ENCODE peak calls at places on chromosomes 7 and 10, in four cellular contexts. F, K, L and T are unnamed samples.

GRCh38 chr7:25028370-25028971 is 48.5 kb upstream of the OSBPL3 start:
- DNase-seq in F (peak), K (no peak), L (no peak), T (no peak)

GRCh38 chr7:37930226-37930948 is 9.9 kb downstream of the EPDR1 start:
- DNase-seq in F (peak), K (no peak), L (no peak), T (no peak)

GRCh38 chr10:34131152-34131551 is 683.9 kb downstream of the PARD3 start:
- DNase-seq in K (no peak), L (no peak), F (no peak), T (no peak)

GRCh38 chr10:72164617-72165016 is 51.2 kb upstream of the ANAPC16 start:
- DNase-seq in L (no peak), F (no peak), K (no peak), T (no peak)

GRCh38 chr10:50600831-50601466 is 22.8 kb downstream of the SGMS1 start:
- DNase-seq in L (no peak), K (no peak), F (peak), T (no peak)

GRCh38 chr7:16791895-16792294 is 12.9 kb downstream of the AGR2 start:
- DNase-seq in F (peak), K (no peak), L (no peak), T (no peak)

GRCh38 chr10:19592276-19592675 is 224.0 kb upstream of the PLXDC2 start:
- DNase-seq in F (no peak), L (no peak), K (no peak), T (no peak)

GRCh38 chr10:5491477-5491876 is 7.9 kb downstream of the CALML5 start:
- DNase-seq in L (no peak), K (no peak), F (no peak), T (no peak)

GRCh38 chr7:29565186-29565540 is 1.5 kb downstream of the PRR15 start:
- DNase-seq in K (no peak), F (no peak), L (peak), T (no peak)

GRCh38 chr7:1708640-1709249 is 38.7 kb downstream of the ELFN1 start:
- DNase-seq in F (no peak), L (no peak), K (no peak), T (peak)

GRCh38 chr7:12239821-12240220 is 28.7 kb downstream of the TMEM106B start:
- DNase-seq in L (no peak), K (no peak), F (no peak), T (no peak)

GRCh38 chr7:3455826-3456444 is 154.9 kb downstream of the SDK1 start:
- DNase-seq in K (no peak), L (no peak), F (no peak), T (no peak)

GRCh38 chr10:96974348-96974747 is 142.2 kb downstream of the LCOR start:
- DNase-seq in L (no peak), F (no peak), K (no peak), T (no peak)

GRCh38 chr10:75407296-75407715 is 5.7 kb upstream of the ZNF503 start:
- DNase-seq in K (no peak), L (no peak), F (no peak), T (no peak)

GRCh38 chr10:56836659-56837058 is 475.6 kb upstream of the ZWINT start:
- DNase-seq in L (no peak), K (no peak), F (no peak), T (no peak)

GRCh38 chr10:71431216-71431944 is 34.7 kb downstream of the CDH23 start:
- DNase-seq in K (peak), F (no peak), L (peak), T (peak)

GRCh38 chr10:13865758-13866491 is 279.2 kb downstream of the PRPF18 start:
- DNase-seq in L (no peak), F (peak), K (peak), T (no peak)

GRCh38 chr10:100318201-100318600 is 11.8 kb downstream of the PKD2L1 start:
- DNase-seq in K (no peak), L (no peak), F (no peak), T (no peak)

GRCh38 chr7:23020742-23021401 is 6.9 kb upstream of the HYCC1 start:
- DNase-seq in L (no peak), F (peak), K (no peak), T (no peak)

GRCh38 chr10:69348824-69349541 is 67.7 kb downstream of the TACR2 start:
- DNase-seq in L (no peak), F (peak), K (no peak), T (no peak)

GRCh38 chr7:44599222-44599621 is 7.2 kb upstream of the OGDH start:
- DNase-seq in L (no peak), F (no peak), K (no peak), T (no peak)

GRCh38 chr10:131901181-131901829 is 497 bp downstream of the PPP2R2D start:
- DNase-seq in F (peak), L (peak), K (peak), T (peak)

GRCh38 chr7:64999165-65000004 is 7.1 kb downstream of the ERV3-1 start:
- DNase-seq in K (no peak), L (no peak), F (no peak), T (no peak)

GRCh38 chr7:77442631-77443420 is 26.7 kb upstream of the GSAP start:
- DNase-seq in F (peak), L (no peak), K (no peak), T (no peak)

GRCh38 chr10:28215930-28216329 is 86.9 kb downstream of the MPP7 start:
- DNase-seq in L (no peak), K (no peak), F (no peak), T (no peak)

GRCh38 chr7:2211926-2212325 is 20.8 kb downstream of the MAD1L1 start:
- DNase-seq in F (no peak), K (no peak), L (no peak), T (no peak)

GRCh38 chr7:55552320-55553086 is 19.8 kb downstream of the VOPP1 start:
- DNase-seq in L (no peak), K (no peak), F (peak), T (no peak)